ENCODE peak calls at places on chromosome 14, in five cellular contexts. J is NCI-H748 treated with DMSO at 0.1 percent for 48 hours, V is pancreas, R is germinal center, W is fibroblast of mammary gland. X is an unnamed sample.

GRCh38 chr14:92546347-92547053 is 32.9 kb downstream of the RIN3 start:
- DNase-seq in J (peak; percentile 68), V (no peak), R (no peak), W (peak; percentile 51), X (no peak)

GRCh38 chr14:21626491-21627230 is 8.1 kb downstream of the OR10G2 start:
- DNase-seq in J (no peak), V (no peak), R (no peak), W (peak; percentile 29), X (no peak)

GRCh38 chr14:26866741-26867140 is 268.9 kb upstream of the NOVA1 start:
- DNase-seq in J (no peak), V (no peak), R (no peak), W (no peak), X (no peak)

GRCh38 chr14:77126074-77126325 is 15.6 kb downstream of the ZDHHC22 start:
- DNase-seq in J (no peak), V (no peak), R (no peak), W (no peak), X (no peak)

GRCh38 chr14:68312884-68313725 is 479.8 kb downstream of the ZFP36L1 start:
- DNase-seq in J (no peak), V (no peak), R (peak; percentile 24), W (no peak), X (no peak)

GRCh38 chr14:32072701-32073100 is 4.4 kb upstream of the ARHGAP5 start:
- DNase-seq in J (no peak), V (no peak), R (no peak), W (no peak), X (no peak)

GRCh38 chr14:68521952-68522509 is 270.8 kb downstream of the ZFP36L1 start:
- DNase-seq in J (no peak), V (no peak), R (no peak), W (no peak), X (no peak)

GRCh38 chr14:34324363-34324795 is 137.7 kb downstream of the SPTSSA start:
- DNase-seq in J (peak; percentile 32), V (no peak), R (peak; percentile 32), W (peak; percentile 50), X (no peak)

GRCh38 chr14:73460691-73461127 is 2.4 kb upstream of the NUMB start:
- DNase-seq in J (peak; percentile 38), V (no peak), R (no peak), W (peak; percentile 80), X (no peak)

GRCh38 chr14:52840916-52841315 is 49.5 kb upstream of the GNPNAT1 start:
- DNase-seq in J (no peak), V (no peak), R (no peak), W (peak; percentile 64), X (peak; percentile 43)

GRCh38 chr14:77406718-77407117 is 16.6 kb downstream of the NOXRED1 start:
- DNase-seq in J (no peak), V (no peak), R (no peak), W (no peak), X (no peak)

GRCh38 chr14:105879867-105880561 is 353.6 kb downstream of the TMEM121 start:
- DNase-seq in J (no peak), V (peak; percentile 21), R (no peak), W (no peak), X (no peak)

GRCh38 chr14:80215081-80215480 is 3.8 kb upstream of the DIO2 start:
- DNase-seq in J (no peak), V (no peak), R (no peak), W (no peak), X (no peak)

GRCh38 chr14:26841361-26841760 is 243.5 kb upstream of the NOVA1 start:
- DNase-seq in J (no peak), V (no peak), R (no peak), W (peak; percentile 61), X (no peak)

GRCh38 chr14:44166611-44167010 is 340.5 kb downstream of the FSCB start:
- DNase-seq in J (no peak), V (no peak), R (no peak), W (no peak), X (no peak)

GRCh38 chr14:32256606-32257005 is 53.5 kb upstream of the RNU6-8 start:
- DNase-seq in J (no peak), V (no peak), R (no peak), W (peak; percentile 20), X (no peak)

GRCh38 chr14:22737052-22737451 is 29.4 kb upstream of the OXA1L start:
- DNase-seq in J (no peak), V (no peak), R (no peak), W (no peak), X (no peak)

GRCh38 chr14:34027990-34028490 is 77.2 kb upstream of the EGLN3 start:
- DNase-seq in J (no peak), V (no peak), R (no peak), W (peak; percentile 23), X (no peak)

GRCh38 chr14:104283197-104284106 is 145.1 kb downstream of the KIF26A start:
- DNase-seq in J (peak; percentile 19), V (no peak), R (no peak), W (no peak), X (no peak)

GRCh38 chr14:58106446-58106845 is 45.6 kb downstream of the ARMH4 start:
- DNase-seq in J (no peak), V (no peak), R (no peak), W (no peak), X (no peak)

GRCh38 chr14:89428556-89429196 is 11.6 kb upstream of the FOXN3 start:
- DNase-seq in J (peak; percentile 82), V (peak; percentile 21), R (no peak), W (no peak), X (no peak)

GRCh38 chr14:85466678-85467077 is 63.3 kb upstream of the FLRT2 start:
- DNase-seq in J (no peak), V (no peak), R (no peak), W (peak; percentile 41), X (no peak)

GRCh38 chr14:102209224-102209966 is 69.7 kb downstream of the WDR20 start:
- DNase-seq in J (no peak), V (no peak), R (no peak), W (peak; percentile 34), X (no peak)

GRCh38 chr14:65290830-65291229 is 121.7 kb upstream of the FUT8 start:
- DNase-seq in J (no peak), V (no peak), R (no peak), W (peak; percentile 99), X (peak; percentile 54)